ENCODE peak calls at places on chromosomes 3 and 15, in nine cellular contexts. L, Y, G, A, Z, O, C, X and H are unnamed samples. For H3K27me3, the result is how much of the 10 kb centered on the place peaks cover.

GRCh38 chr3:196963309-196963953 is 5.2 kb downstream of the PIGZ start:
- DNase-seq in Y (no peak), L (no peak), O (no peak), A (no peak), G (no peak), Z (no peak), C (no peak), X (no peak), H (no peak)

GRCh38 chr15:31551323-31551722 is 224.7 kb downstream of the KLF13 start:
- DNase-seq in Z (no peak), G (no peak), Y (no peak), L (no peak), A (no peak), C (no peak), O (no peak), X (no peak), H (no peak)

GRCh38 chr15:43920815-43921214 is 94.0 kb downstream of the WDR76 start:
- DNase-seq in L (no peak), C (no peak), X (no peak), O (peak), G (no peak), Y (no peak), A (peak), Z (no peak), H (no peak)

GRCh38 chr3:39299279-39299678 is 19.4 kb upstream of the CX3CR1 start:
- DNase-seq in L (no peak), Z (no peak), O (no peak), C (no peak), A (no peak), G (no peak), Y (no peak), X (no peak), H (no peak)

GRCh38 chr3:48012659-48013058 is 3.6 kb downstream of the MAP4 start:
- DNase-seq in Z (no peak), X (no peak), O (peak), G (no peak), Y (no peak), A (no peak), C (no peak), L (no peak), H (no peak)

GRCh38 chr15:52518487-52518886 is 10.2 kb downstream of the MYO5A start:
- DNase-seq in Y (no peak), Z (no peak), A (no peak), C (no peak), X (no peak), G (no peak), O (no peak), L (no peak), H (no peak)

GRCh38 chr15:35533130-35534110 is 12.5 kb downstream of the DPH6 start:
- DNase-seq in X (no peak), G (no peak), O (peak), Z (no peak), C (no peak), A (no peak), L (no peak), Y (no peak), H (no peak)

GRCh38 chr15:89820651-89821611 is 6.3 kb upstream of the ANPEP start:
- DNase-seq in X (no peak), Y (no peak), L (no peak), A (no peak), Z (no peak), O (peak), G (no peak), C (no peak), H (no peak)

GRCh38 chr3:24387493-24387892 is 107.2 kb downstream of the THRB start:
- DNase-seq in L (no peak), C (no peak), O (peak), G (no peak), Y (no peak), X (no peak), Z (no peak), A (no peak), H (no peak)

GRCh38 chr3:14439501-14440167 is 37.2 kb downstream of the SLC6A6 start:
- DNase-seq in G (peak), O (peak), C (peak), X (peak), A (no peak), Y (no peak), L (no peak), Z (no peak), H (peak)

GRCh38 chr15:81024265-81024875 is 23.6 kb downstream of the TLNRD1 start:
- DNase-seq in G (no peak), C (no peak), Z (no peak), L (no peak), Y (no peak), X (no peak), A (no peak), O (no peak), H (no peak)

GRCh38 chr15:86522721-86523120 is 443.1 kb downstream of the AGBL1 start:
- DNase-seq in L (no peak), X (no peak), O (no peak), A (no peak), Z (no peak), Y (no peak), G (no peak), C (no peak), H (no peak)

GRCh38 chr3:125670352-125670751 is 75.1 kb upstream of the OSBPL11 start:
- DNase-seq in C (no peak), X (no peak), A (no peak), O (no peak), Z (no peak), G (no peak), Y (no peak), L (no peak), H (no peak)

GRCh38 chr3:69113536-69113935 is 8.9 kb downstream of the LMOD3 start:
- DNase-seq in L (no peak), Y (no peak), Z (no peak), X (no peak), O (peak), G (no peak), A (no peak), C (no peak), H (no peak)

GRCh38 chr15:42158941-42159340 is 2.5 kb upstream of the PLA2G4F start:
- DNase-seq in L (no peak), C (no peak), Z (no peak), G (peak), O (no peak), Y (no peak), X (no peak), A (no peak), H (no peak)

GRCh38 chr3:195065142-195065863 is 205.7 kb downstream of the XXYLT1 start:
- DNase-seq in A (no peak), Y (no peak), C (peak), G (no peak), L (no peak), Z (no peak), X (no peak), O (no peak), H (no peak)

GRCh38 chr3:42526616-42527367 is 24.3 kb downstream of the VIPR1 start:
- DNase-seq in A (peak), C (no peak), O (no peak), Y (no peak), X (no peak), L (no peak), G (no peak), Z (peak), H (no peak)

GRCh38 chr3:73351423-73352071 is 273.2 kb downstream of the PDZRN3 start:
- DNase-seq in Y (no peak), C (no peak), A (no peak), Z (no peak), L (no peak), G (no peak), X (no peak), O (no peak), H (peak)

GRCh38 chr3:184341925-184342324 is 4.5 kb downstream of the FAM131A start:
- DNase-seq in O (no peak), Z (no peak), G (no peak), Y (no peak), A (no peak), L (no peak), C (no peak), X (no peak), H (no peak)

GRCh38 chr3:146125946-146126345 is 35.0 kb downstream of the PLOD2 start:
- DNase-seq in L (peak), Z (no peak), Y (peak), X (no peak), O (peak), G (no peak), A (no peak), C (no peak), H (peak)

GRCh38 chr3:140509534-140509933 is 168.3 kb upstream of the TRIM42 start:
- DNase-seq in L (no peak), Z (no peak), O (no peak), X (no peak), C (no peak), Y (no peak), G (no peak), A (peak), H (no peak)

GRCh38 chr3:177681852-177682251 is 484.6 kb upstream of the TBL1XR1 start:
- DNase-seq in Z (no peak), G (no peak), X (no peak), O (no peak), A (no peak), Y (no peak), C (no peak), L (no peak), H (no peak)

GRCh38 chr15:87155771-87156170 is 1076.1 kb downstream of the AGBL1 start:
- DNase-seq in X (no peak), G (no peak), L (no peak), Z (no peak), C (no peak), A (no peak), Y (no peak), O (no peak), H (no peak)

GRCh38 chr15:99014803-99015676 is 7.4 kb upstream of the PGPEP1L start:
- DNase-seq in A (peak), L (no peak), Z (no peak), X (peak), G (peak), C (peak), O (peak), Y (peak), H (peak)

GRCh38 chr15:68512052-68512451 is 66.7 kb upstream of the CORO2B start:
- DNase-seq in L (no peak), Y (no peak), Z (no peak), G (no peak), C (no peak), O (no peak), X (no peak), A (no peak), H (no peak)

GRCh38 chr15:96326551-96327154 is 3.8 kb upstream of the NR2F2 start:
- DNase-seq in O (peak), A (peak), Y (no peak), Z (no peak), X (peak), C (peak), G (peak), L (no peak), H (peak)

GRCh38 chr3:59797533-59797932 is 747.7 kb upstream of the CFAP20DC start:
- DNase-seq in X (no peak), G (no peak), C (no peak), Y (no peak), O (no peak), A (no peak), Z (no peak), L (no peak), H (no peak)

GRCh38 chr3:13115991-13116390 is 42.8 kb upstream of the IQSEC1 start:
- DNase-seq in C (peak), A (no peak), G (no peak), X (no peak), Y (no peak), Z (no peak), O (no peak), L (no peak), H (no peak)

GRCh38 chr3:13113346-13114335 is 40.4 kb upstream of the IQSEC1 start:
- DNase-seq in A (no peak), Z (no peak), O (no peak), G (no peak), Y (no peak), L (no peak), X (no peak), C (peak), H (no peak)

GRCh38 chr3:13115616-13115910 is 42.3 kb upstream of the IQSEC1 start:
- DNase-seq in A (no peak), Y (no peak), Z (no peak), L (no peak), O (no peak), G (no peak), C (peak), X (no peak), H (no peak)

GRCh38 chr3:13116426-13116825 is 43.2 kb upstream of the IQSEC1 start:
- DNase-seq in C (no peak), G (no peak), X (no peak), L (no peak), O (no peak), Z (no peak), A (no peak), Y (no peak), H (no peak)

DNA sequence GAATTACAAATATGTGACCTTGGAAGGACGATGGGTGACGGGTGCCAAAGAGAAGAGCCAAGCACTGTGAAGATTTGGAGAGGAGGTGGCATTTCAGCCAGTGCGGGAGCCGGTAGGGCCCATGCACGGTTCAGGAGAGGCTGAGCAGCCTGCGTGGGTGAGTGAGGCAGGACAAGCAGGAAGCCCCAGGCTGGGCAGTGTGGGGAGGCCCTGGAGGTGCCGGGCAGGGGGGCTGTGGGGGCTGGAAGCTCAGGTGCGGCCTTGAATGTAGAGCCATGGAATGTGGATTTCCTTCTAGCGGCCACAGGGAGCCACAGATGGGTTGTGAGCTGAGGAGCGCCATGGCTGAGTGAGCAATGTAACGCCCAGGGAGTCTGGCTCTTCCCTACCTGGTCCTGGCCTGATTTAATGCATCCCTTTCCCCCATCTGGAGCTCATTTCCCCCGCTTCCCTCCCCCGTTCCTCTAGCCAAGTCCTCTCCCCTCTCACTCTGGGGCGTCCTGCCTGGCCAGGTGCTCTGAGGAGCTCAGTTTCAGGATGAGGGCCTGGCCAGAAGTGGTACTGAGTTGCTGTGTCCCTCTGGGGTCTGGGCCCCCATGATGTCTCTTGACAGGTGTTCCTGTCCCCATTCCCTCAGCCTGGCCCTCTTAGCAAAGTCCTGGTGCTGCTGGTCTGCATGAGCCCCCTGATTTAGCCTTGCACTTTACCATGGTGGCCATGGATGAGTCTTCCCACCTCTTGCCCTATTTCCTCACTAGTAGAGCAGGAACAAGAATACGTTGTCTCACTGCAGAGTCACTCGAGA is 41.8 kb upstream of the IQSEC1 start:
- DNase-seq in X (no peak), Y (no peak), Z (no peak), L (no peak), C (peak), O (no peak), G (no peak), A (no peak), H (no peak)
- H3K27me3 ChIP-seq in X (under half), Y (under half), Z (under half), L (under half), C (under half), O (under half), G (under half), A (under half), H (under half)

DNA sequence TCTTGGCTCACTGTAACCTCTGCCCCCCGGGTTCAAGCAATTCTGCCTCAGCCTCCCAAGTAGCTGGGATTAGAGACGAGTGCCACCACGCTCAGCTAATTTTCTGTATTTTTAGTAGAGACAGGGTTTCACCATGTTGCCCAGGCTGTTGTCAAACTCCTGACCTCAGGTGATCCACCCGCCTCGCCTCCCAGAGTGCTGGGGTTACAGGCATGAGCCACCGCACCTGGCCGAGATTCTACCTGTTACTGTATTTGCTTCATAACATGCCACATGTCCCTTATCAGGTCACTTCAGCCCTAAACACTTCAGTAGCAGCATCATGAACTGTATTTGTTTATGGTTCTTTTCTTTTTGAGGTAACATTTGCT is 7.5 kb upstream of the LCTL start:
- DNase-seq in Y (no peak), O (no peak), X (no peak), Z (no peak), G (no peak), L (no peak), C (no peak), A (no peak), H (no peak)
- H3K27ac ChIP-seq in Y (no peak), O (no peak), X (no peak), Z (no peak), G (no peak), L (no peak), C (no peak), A (no peak), H (no peak)

DNA sequence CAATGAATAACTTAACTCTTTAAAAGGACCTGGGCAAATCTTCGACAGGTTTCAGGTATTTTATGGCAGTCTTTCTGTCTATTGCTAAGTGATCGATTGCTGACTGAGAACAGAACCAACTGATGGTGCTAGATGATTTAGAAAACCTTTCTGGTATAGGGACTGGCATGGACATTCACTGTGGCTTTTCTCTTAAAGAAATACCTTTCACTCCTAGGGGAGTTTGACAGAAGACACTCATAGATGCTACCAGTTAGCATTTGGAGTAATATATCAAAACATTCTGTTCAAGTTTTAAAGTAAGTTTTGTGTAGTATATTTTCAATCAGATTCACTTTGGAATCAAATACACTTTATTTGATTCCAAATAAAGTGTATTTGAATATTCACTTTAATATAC is 692 bp downstream of the PPARG start:
- DNase-seq in Y (no peak), L (no peak), A (no peak), O (no peak), Z (no peak), X (no peak), C (no peak), G (no peak), H (no peak)
- H3K4me3 ChIP-seq in Y (peak), L (peak), A (no peak), O (peak), Z (no peak), X (peak), C (no peak), G (peak), H (no peak)

GRCh38 chr3:46350262-46350565 is 3.7 kb upstream of the CCR2 start:
- DNase-seq in Y (no peak), A (no peak), O (no peak), X (no peak), C (no peak), Z (no peak), G (no peak), L (no peak), H (no peak)

GRCh38 chr3:46351646-46352045 is 2.3 kb upstream of the CCR2 start:
- DNase-seq in X (no peak), A (no peak), C (no peak), Y (no peak), O (no peak), L (no peak), Z (no peak), G (no peak), H (no peak)

GRCh38 chr3:46353090-46353489 is 821 bp upstream of the CCR2 start:
- DNase-seq in O (no peak), Z (no peak), A (no peak), G (no peak), C (no peak), Y (no peak), L (no peak), X (no peak), H (no peak)

GRCh38 chr3:46349484-46350261 is 4.2 kb upstream of the CCR2 start:
- DNase-seq in L (no peak), G (no peak), A (no peak), C (no peak), Z (peak), Y (no peak), O (no peak), X (no peak), H (no peak)

GRCh38 chr3:46348811-46349482 is 5.0 kb upstream of the CCR2 start:
- DNase-seq in Z (no peak), O (no peak), G (no peak), X (no peak), A (no peak), L (no peak), Y (no peak), C (no peak), H (no peak)
- H3K27me3 ChIP-seq in Z (under half), O (under half), G (under half), X (under half), A (under half), L (under half), Y (under half), C (under half), H (under half)

DNA sequence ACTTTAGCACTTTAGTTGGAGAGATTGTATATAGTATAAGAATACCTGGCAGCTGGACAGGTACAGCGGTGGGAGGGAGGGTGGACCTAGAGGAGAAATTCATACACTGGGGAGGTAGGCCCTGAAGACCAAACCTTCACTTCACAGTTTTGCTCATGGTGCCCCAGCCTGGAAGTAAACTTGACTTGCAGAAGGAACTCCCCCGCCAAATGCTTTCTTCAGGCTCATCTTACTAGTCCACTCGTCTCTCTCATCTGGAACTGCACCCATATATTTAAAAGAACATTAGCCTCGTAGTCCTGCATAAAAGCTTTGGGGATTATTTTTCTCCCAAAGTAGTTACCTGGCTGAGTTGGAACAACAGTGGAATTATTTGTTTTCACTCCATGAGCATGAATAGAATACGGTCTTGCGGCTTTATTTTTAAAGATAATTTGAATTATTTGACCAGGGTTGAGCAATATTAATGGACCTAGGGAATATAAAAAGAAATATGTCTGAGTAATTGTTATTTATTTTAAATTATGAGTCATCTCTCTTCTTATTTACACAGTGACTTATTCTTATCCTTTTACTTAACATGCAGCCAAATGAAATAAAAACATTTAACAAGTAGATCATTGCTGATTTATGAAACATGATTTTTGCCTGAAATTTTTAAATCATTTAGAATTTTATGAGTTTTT is 25.5 kb upstream of the CP start:
- DNase-seq in A (no peak), Z (no peak), G (no peak), L (no peak), O (peak), C (no peak), Y (no peak), X (no peak), H (no peak)
- H3K27ac ChIP-seq in A (no peak), Z (no peak), G (no peak), L (no peak), O (no peak), C (peak), Y (no peak), X (no peak), H (peak)

GRCh38 chr3:29353807-29354206 is 72.9 kb downstream of the RBMS3 start:
- DNase-seq in O (peak), C (no peak), G (no peak), A (no peak), X (no peak), L (no peak), Z (no peak), Y (no peak), H (no peak)
- H3K4me3 ChIP-seq in O (no peak), C (no peak), G (no peak), A (no peak), X (no peak), L (no peak), Z (no peak), Y (no peak), H (no peak)